ENCODE peak calls at places on chromosomes 13 and 19, in four cellular contexts. W is neural progenitor cell, Q is neuronal stem cell, V is astrocyte. U is an unnamed sample.

GRCh38 chr19:33252971-33253370 is 27.3 kb upstream of the SLC7A10 start:
- DNase-seq in W (no peak), Q (no peak), V (no peak), U (no peak)

GRCh38 chr19:12938536-12939291 is at the start of gene CALR:
- DNase-seq in W (peak; percentile 64), Q (no peak), V (no peak), U (peak; percentile 74)

GRCh38 chr13:20411638-20412342 is 113.9 kb downstream of the CRYL1 start:
- DNase-seq in W (no peak), Q (no peak), V (no peak), U (no peak)

GRCh38 chr13:20475927-20476691 is 49.5 kb downstream of the CRYL1 start:
- DNase-seq in W (peak; percentile 26), Q (no peak), V (peak; percentile 38), U (no peak)

GRCh38 chr19:1000095-1000494 is at the start of gene GRIN3B:
- DNase-seq in W (peak; percentile 90), Q (peak; percentile 60), V (no peak), U (peak; percentile 87)

GRCh38 chr13:101795460-101795859 is 343.0 kb downstream of the ITGBL1 start:
- DNase-seq in W (no peak), Q (no peak), V (no peak), U (no peak)

GRCh38 chr19:40444181-40445005 is at the start of gene SERTAD3:
- DNase-seq in W (peak; percentile 99), Q (peak; percentile 97), V (peak; percentile 80), U (peak; percentile 99)

GRCh38 chr13:32425158-32425557 is 2.8 kb downstream of the N4BP2L1 start:
- DNase-seq in W (no peak), Q (no peak), V (no peak), U (no peak)

GRCh38 chr19:17385878-17386611 is 8.0 kb downstream of the CCDC194 start:
- DNase-seq in W (peak; percentile 85), Q (no peak), V (no peak), U (peak; percentile 81)

GRCh38 chr13:46334423-46334822 is 52.6 kb downstream of the RUBCNL start:
- DNase-seq in W (no peak), Q (no peak), V (no peak), U (no peak)

GRCh38 chr19:13997637-13997962 is 8.5 kb downstream of the RFX1 start:
- DNase-seq in W (no peak), Q (no peak), V (no peak), U (no peak)

GRCh38 chr19:51439021-51439465 is 19.2 kb downstream of the SIGLEC8 start:
- DNase-seq in W (peak; percentile 26), Q (no peak), V (no peak), U (peak; percentile 33)

GRCh38 chr13:91639316-91639715 is 240.9 kb downstream of the GPC5 start:
- DNase-seq in W (no peak), Q (no peak), V (no peak), U (no peak)

GRCh38 chr19:13579388-13580060 is 73.2 kb upstream of the CACNA1A start:
- DNase-seq in W (no peak), Q (no peak), V (peak; percentile 53), U (peak; percentile 4)

GRCh38 chr13:39616087-39616694 is 13.2 kb upstream of the LHFPL6 start:
- DNase-seq in W (peak; percentile 84), Q (peak; percentile 76), V (peak; percentile 29), U (peak; percentile 91)

GRCh38 chr19:3243851-3244700 is 19.6 kb downstream of the CELF5 start:
- DNase-seq in W (peak; percentile 89), Q (peak; percentile 70), V (peak; percentile 47), U (peak; percentile 70)

GRCh38 chr13:43804461-43805070 is 17.8 kb upstream of the ENOX1 start:
- DNase-seq in W (peak; percentile 71), Q (peak; percentile 59), V (peak; percentile 44), U (peak; percentile 93)

GRCh38 chr19:41307090-41307875 is 2.7 kb upstream of the CCDC97 start:
- DNase-seq in W (no peak), Q (no peak), V (no peak), U (no peak)

GRCh38 chr19:33905473-33905936 is 108.8 kb downstream of the KCTD15 start:
- DNase-seq in W (peak; percentile 50), Q (peak; percentile 12), V (no peak), U (no peak)

GRCh38 chr19:39224910-39225309 is 19.9 kb downstream of the IFNL3 start:
- DNase-seq in W (peak; percentile 44), Q (no peak), V (no peak), U (no peak)

GRCh38 chr13:20191902-20192469 is 752 bp downstream of the GJB2 start:
- DNase-seq in W (peak; percentile 76), Q (no peak), V (no peak), U (peak; percentile 28)

GRCh38 chr13:21121616-21122015 is 54.7 kb downstream of the SKA3 start:
- DNase-seq in W (no peak), Q (no peak), V (no peak), U (no peak)

GRCh38 chr13:51815848-51816247 is 11.9 kb upstream of the DHRS12 start:
- DNase-seq in W (no peak), Q (no peak), V (no peak), U (no peak)

GRCh38 chr13:109665211-109665610 is 121.2 kb downstream of the IRS2 start:
- DNase-seq in W (no peak), Q (no peak), V (no peak), U (no peak)

GRCh38 chr19:13195678-13196077 is 45.5 kb downstream of the IER2 start:
- DNase-seq in W (peak; percentile 79), Q (no peak), V (no peak), U (no peak)

GRCh38 chr19:32091196-32091595 is 254.2 kb upstream of the ZNF507 start:
- DNase-seq in W (no peak), Q (no peak), V (no peak), U (no peak)

GRCh38 chr13:40624338-40624737 is 42.1 kb downstream of the FOXO1 start:
- DNase-seq in W (no peak), Q (no peak), V (peak; percentile 23), U (no peak)

GRCh38 chr19:18098891-18099622 is 1.5 kb downstream of the MAST3 start:
- DNase-seq in W (peak; percentile 50), Q (no peak), V (no peak), U (no peak)

GRCh38 chr19:58397533-58398037 is 2.1 kb downstream of the RNF225 start:
- DNase-seq in W (no peak), Q (no peak), V (no peak), U (no peak)

GRCh38 chr19:32387701-32388392 is 17.7 kb upstream of the DPY19L3 start:
- DNase-seq in W (no peak), Q (no peak), V (peak; percentile 61), U (peak; percentile 12)

GRCh38 chr13:113029487-113030258 is 60.7 kb downstream of the MCF2L start:
- DNase-seq in W (peak; percentile 70), Q (peak; percentile 59), V (no peak), U (peak; percentile 59)

GRCh38 chr13:61664821-61665705 is 249.4 kb upstream of the PCDH20 start:
- DNase-seq in W (no peak), Q (no peak), V (peak; percentile 43), U (no peak)

GRCh38 chr13:110923777-110924638 is 9.1 kb upstream of the ANKRD10 start:
- DNase-seq in W (no peak), Q (no peak), V (no peak), U (no peak)

GRCh38 chr13:28566891-28567290 is 72.0 kb upstream of the FLT1 start:
- DNase-seq in W (no peak), Q (no peak), V (no peak), U (no peak)

GRCh38 chr13:97385854-97386253 is 48.1 kb upstream of the RAP2A start:
- DNase-seq in W (no peak), Q (no peak), V (peak; percentile 27), U (no peak)

GRCh38 chr13:97385146-97385545 is 48.8 kb upstream of the RAP2A start:
- DNase-seq in W (no peak), Q (no peak), V (peak; percentile 69), U (peak; percentile 28)

GRCh38 chr13:97388385-97388784 is 45.6 kb upstream of the RAP2A start:
- DNase-seq in W (no peak), Q (no peak), V (no peak), U (no peak)

GRCh38 chr13:97387487-97388353 is 46.2 kb upstream of the RAP2A start:
- DNase-seq in W (no peak), Q (no peak), V (no peak), U (no peak)

GRCh38 chr13:97386832-97387486 is 47.0 kb upstream of the RAP2A start:
- DNase-seq in W (no peak), Q (no peak), V (no peak), U (no peak)
- H3K9ac ChIP-seq in W (no peak overlapping the region), Q (no peak overlapping the region), V (no peak overlapping the region), U (no peak overlapping the region)

DNA sequence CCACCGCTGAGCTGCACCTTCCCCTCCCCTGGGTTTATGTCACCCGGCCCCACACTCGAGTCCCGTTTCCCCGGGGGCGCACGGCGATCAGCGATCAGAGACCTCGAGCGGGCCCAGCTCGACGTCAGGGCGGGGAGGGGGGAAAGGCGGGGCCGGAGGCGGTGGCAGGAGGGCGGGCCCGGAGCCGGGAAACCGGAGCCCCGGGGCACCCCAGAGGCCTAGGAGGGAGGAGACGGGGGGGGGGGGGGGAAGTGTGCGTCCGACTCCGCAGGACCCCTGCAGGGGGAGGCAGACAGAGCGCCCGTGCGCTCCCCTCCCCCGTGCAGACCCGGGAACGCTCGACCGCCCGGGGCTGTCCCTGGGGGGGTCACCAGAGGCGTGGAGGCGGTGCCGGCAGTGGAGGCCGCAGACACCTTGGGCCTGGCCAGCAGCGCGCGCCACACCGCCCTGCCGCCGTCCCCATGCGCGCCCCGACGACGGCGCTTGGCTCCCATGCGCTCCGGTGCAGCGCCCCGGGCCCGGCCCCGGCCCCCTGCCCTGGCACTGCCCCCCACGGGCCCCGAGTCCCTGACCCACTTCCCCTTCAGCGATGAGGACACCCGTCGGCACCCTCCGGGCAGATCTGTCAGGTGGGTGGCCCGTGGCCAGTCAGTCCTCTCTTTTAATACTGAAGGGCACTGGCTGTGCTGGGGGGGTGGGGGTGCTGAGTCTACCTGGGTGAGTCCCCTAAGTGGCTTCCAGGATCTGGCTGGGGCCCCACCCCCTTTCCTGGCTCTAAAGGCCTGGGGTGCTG is 11.8 kb downstream of the PDE4A start:
- DNase-seq in W (peak; percentile 73), Q (no peak), V (no peak), U (peak; percentile 79)
- H3K4me3 ChIP-seq in W (peak overlapping the region; percentile 40), Q (peak overlapping the region; percentile 77), V (peak overlapping the region; percentile 52), U (peak overlapping the region; percentile 86)

GRCh38 chr19:48987323-48987722 is 5.8 kb downstream of the GYS1 start:
- DNase-seq in W (no peak), Q (no peak), V (no peak), U (no peak)
- H3K9ac ChIP-seq in W (no peak overlapping the region), Q (no peak overlapping the region), V (no peak overlapping the region), U (peak overlapping the region; percentile 0)

GRCh38 chr19:5265260-5265659 is 75.4 kb downstream of the PTPRS start:
- DNase-seq in W (no peak), Q (no peak), V (no peak), U (no peak)

GRCh38 chr19:5264453-5264852 is 76.2 kb downstream of the PTPRS start:
- DNase-seq in W (no peak), Q (no peak), V (no peak), U (no peak)

GRCh38 chr19:5261151-5261890 is 79.3 kb downstream of the PTPRS start:
- DNase-seq in W (no peak), Q (no peak), V (no peak), U (no peak)

GRCh38 chr19:5262721-5263120 is 77.9 kb downstream of the PTPRS start:
- DNase-seq in W (no peak), Q (no peak), V (no peak), U (no peak)

DNA sequence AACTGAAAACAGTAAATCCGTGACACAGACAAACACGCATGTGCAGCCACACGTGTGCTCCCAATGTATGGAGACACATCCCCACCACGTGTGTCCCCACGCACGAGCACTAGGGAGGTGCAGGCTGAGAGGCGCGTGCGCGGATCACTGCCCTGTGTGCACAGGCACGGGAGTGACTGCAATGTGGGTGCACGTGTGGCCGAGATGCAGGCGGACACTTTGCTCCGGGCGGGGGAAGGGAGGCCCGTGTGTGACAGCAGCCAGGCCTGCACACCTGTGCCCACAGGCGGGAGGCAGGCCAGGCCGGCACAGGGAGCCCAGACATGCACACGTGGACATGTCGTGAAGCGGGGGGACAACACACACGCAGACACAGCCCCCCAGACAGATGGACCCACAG is 77.0 kb downstream of the PTPRS start:
- DNase-seq in W (no peak), Q (no peak), V (no peak), U (no peak)
- H3K4me3 ChIP-seq in W (no peak overlapping the region), Q (no peak overlapping the region), V (no peak overlapping the region), U (no peak overlapping the region)

U was measured in adipocyte.